ENCODE peak calls at places on chromosomes 16 and 17, in four cellular contexts. X, W, P and K are unnamed samples. For H3K36me3, the result is how much of the 10 kb centered on the place peaks cover.

GRCh38 chr16:74224828-74225227 is 71.8 kb upstream of the PSMD7 start:
- DNase-seq in P (no peak), X (no peak), W (no peak), K (no peak)

GRCh38 chr17:44614862-44615261 is 41.4 kb upstream of the MEIOC start:
- DNase-seq in P (no peak), W (no peak), X (peak), K (no peak)

GRCh38 chr17:82303944-82304808 is 13.2 kb downstream of the CD7 start:
- DNase-seq in W (no peak), X (no peak), P (no peak), K (no peak)

GRCh38 chr16:27302126-27302525 is 11.6 kb upstream of the IL4R start:
- DNase-seq in P (no peak), X (no peak), W (no peak), K (no peak)

GRCh38 chr17:41814195-41814594 is 1.4 kb downstream of the FKBP10 start:
- DNase-seq in P (no peak), X (no peak), W (no peak), K (no peak)

GRCh38 chr17:18961634-18962493 is 9.9 kb downstream of the SLC5A10 start:
- DNase-seq in X (peak), P (no peak), W (no peak), K (no peak)

GRCh38 chr17:33725675-33726271 is 432.7 kb upstream of the ASIC2 start:
- DNase-seq in W (peak), P (no peak), X (no peak), K (no peak)

GRCh38 chr17:50660042-50660886 is 25.6 kb downstream of the ABCC3 start:
- DNase-seq in P (no peak), X (peak), W (no peak), K (no peak)

GRCh38 chr17:47297661-47298400 is 25.9 kb upstream of the EFCAB13 start:
- DNase-seq in P (no peak), X (no peak), W (no peak), K (no peak)

GRCh38 chr17:75325827-75326586 is 36.8 kb upstream of the SLC25A19 start:
- DNase-seq in W (no peak), X (no peak), P (no peak), K (no peak)

GRCh38 chr16:2087426-2088191 is 39.8 kb downstream of the TSC2 start:
- DNase-seq in X (no peak), W (no peak), P (no peak), K (no peak)

GRCh38 chr16:2086812-2087425 is 39.1 kb downstream of the TSC2 start:
- DNase-seq in P (no peak), X (no peak), W (no peak), K (no peak)

GRCh38 chr16:2089676-2090480 is 42.1 kb downstream of the TSC2 start:
- DNase-seq in W (no peak), X (no peak), P (no peak), K (no peak)

GRCh38 chr16:2088759-2089358 is 41.1 kb downstream of the TSC2 start:
- DNase-seq in X (no peak), P (no peak), W (no peak), K (no peak)

DNA sequence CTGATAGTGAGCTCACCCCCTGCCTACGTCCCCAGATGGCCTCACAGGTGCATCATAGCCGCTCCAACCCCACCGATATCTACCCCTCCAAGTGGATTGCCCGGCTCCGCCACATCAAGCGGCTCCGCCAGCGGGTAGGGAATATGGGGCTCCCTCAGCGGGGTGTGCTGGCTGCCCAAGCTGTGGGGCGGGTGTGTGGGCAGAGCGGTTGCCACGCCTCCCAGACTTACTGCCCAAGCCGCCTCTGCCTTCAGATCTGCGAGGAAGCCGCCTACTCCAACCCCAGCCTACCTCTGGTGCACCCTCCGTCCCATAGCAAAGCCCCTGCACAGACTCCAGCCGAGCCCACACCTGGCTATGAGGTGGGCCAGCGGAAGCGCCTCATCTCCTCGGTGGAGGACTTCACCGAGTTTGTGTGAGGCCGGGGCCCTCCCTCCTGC is 40.4 kb downstream of the TSC2 start:
- DNase-seq in P (no peak), W (no peak), X (no peak), K (no peak)
- H3K4me3 ChIP-seq in P (no peak), W (no peak), X (no peak), K (no peak)

DNA sequence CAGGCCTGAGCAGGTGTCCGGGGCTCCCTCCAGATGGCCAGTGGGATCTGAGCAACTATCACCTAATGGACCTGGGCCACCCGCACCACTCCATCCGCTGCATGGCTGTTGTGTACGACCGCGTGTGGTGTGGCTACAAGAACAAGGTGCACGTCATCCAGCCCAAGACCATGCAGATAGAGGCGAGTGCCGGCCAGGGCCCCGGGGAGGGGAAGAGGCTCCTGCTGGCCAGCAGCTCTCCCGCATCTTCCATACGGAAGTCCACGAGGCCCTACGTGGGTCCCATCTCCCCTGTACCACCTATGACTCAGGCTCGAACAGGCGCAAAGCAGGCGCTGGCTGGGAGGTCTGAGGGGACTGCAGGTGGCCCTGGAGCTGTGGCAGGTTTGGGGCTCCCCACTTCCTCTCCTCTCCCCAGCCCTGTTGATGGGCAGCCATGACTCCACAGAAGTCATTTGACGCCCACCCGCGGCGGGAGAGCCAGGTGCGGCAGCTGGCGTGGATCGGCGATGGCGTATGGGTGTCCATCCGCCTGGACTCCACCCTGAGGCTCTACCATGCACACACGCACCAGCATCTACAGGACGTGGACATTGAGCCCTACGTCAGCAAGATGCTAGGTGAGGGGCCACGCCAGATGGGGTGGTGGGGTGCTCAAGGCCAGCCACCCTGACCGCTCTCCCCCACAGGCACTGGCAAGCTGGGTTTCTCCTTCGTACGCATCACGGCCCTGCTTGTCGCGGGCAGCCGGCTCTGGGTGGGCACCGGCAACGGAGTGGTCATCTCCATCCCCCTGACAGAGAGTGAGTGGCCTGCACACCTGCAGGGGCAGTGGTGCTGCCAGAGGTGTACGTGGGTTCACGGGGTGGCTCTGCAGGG is 4.0 kb downstream of the NME3 start:
- DNase-seq in W (no peak), X (no peak), P (no peak), K (no peak)
- H3K36me3 ChIP-seq in W (half or more), X (under half), P (half or more), K (under half)

GRCh38 chr16:1561836-1562235 is 28.4 kb downstream of the TMEM204 start:
- DNase-seq in X (no peak), P (no peak), W (no peak), K (no peak)

GRCh38 chr16:1559446-1559975 is 26.0 kb downstream of the TMEM204 start:
- DNase-seq in X (no peak), P (peak), W (no peak), K (no peak)

GRCh38 chr16:1560866-1561265 is 27.4 kb downstream of the TMEM204 start:
- DNase-seq in P (no peak), W (no peak), X (no peak), K (no peak)

GRCh38 chr16:1561266-1561665 is 27.8 kb downstream of the TMEM204 start:
- DNase-seq in P (no peak), W (no peak), X (no peak), K (no peak)

GRCh38 chr16:1560153-1560552 is 26.7 kb downstream of the TMEM204 start:
- DNase-seq in W (no peak), P (no peak), X (no peak), K (no peak)
- H3K27ac ChIP-seq in W (peak), P (no peak), X (no peak), K (no peak)

DNA sequence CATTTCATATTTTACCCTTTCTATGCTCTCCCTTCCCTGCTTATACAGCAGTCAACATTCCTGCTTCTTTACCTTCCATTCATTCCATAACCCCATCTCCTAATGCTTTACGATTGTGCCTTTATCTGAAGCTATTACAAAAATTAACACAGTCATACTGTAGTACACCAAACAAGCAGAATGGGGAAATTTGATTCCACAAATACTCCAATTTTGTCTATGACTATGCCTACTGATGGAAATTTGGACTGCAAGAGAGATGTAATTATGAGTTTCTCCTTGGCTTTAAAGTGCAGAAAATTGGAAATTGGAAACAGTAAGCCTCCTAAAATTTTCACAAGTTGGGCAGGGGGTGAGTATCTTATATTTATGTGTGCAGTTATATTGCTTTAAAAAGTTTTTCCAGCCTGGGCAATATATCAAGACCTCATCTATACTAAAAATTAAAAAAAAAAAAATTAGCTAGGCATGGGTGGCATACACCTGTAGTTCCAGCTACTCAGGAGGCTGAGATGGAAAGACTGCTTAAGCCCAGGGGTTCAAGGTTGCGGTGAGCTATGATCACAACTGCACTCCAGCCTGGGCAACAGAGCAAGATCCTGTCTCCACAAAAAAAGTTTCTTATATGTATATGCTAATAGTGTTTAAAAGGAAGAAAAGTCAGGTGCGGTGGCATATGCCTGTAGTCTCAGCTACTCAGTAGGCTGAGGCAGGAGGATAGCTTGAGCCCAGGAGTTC is 3.0 kb downstream of the APPBP2 start:
- DNase-seq in X (no peak), W (no peak), P (no peak), K (no peak)
- H3K4me3 ChIP-seq in X (no peak), W (no peak), P (no peak), K (no peak)

DNA sequence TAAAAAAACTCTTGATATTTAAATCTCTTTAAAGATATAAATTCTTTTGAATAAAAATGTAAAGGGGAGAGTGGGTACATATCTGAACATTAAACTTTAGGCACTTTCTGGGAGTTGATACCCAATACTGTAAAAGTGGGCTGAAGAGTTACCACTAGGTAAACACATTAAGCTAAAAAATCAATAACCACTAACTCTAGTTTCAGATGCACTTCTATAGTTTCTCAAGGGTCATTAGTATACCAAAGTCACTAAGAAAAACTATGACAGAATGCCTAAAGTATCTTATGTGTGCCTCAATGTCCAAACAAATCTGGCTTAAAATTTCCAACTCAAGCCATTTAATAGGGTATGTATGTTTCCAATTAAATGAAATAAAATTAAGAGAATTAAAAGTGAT is 13.1 kb upstream of the CFDP1 start:
- DNase-seq in X (no peak), P (no peak), W (no peak), K (no peak)
- H3K36me3 ChIP-seq in X (under half), P (under half), W (under half), K (under half)

GRCh38 chr17:35016369-35016768 is 36.1 kb downstream of the LIG3 start:
- DNase-seq in W (no peak), X (no peak), P (no peak), K (no peak)
- H3K27ac ChIP-seq in W (no peak), X (no peak), P (no peak), K (no peak)

DNA sequence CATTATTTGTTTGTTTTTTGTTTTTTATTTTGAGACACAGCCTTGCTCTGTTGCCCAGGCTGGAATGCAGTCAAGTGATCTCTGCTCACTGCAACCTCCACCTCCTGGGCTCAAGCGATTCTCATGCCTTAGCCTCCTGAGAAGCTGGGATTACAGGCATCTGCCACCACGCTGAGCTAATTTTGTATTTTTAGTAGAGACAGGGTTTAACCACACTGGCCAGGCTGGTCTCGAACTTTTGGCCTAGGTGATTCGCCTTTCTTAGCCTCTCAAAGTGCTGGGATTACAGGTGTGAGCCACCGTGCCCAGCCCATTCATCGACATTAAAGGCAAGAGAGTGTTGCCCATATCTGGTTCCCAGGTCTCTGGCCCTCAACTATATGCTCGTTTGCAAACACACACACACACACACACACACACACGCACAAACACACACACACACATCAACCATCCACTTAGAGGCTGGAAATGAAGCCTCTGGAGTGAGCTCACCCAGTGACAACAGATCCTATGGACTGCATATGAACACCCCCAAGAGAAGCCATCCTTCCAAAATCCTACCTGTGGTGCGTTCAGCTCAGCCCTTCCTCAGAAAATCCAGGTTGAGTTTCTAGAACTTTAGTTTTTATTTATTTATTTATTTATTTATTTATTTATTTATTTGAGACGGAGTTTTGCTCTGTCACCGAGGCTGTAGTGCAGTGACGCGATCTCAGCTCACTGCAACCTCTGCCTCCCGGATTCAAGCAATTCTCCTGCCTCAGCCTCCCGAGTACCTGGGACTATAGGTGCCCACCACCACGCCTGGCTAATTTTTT is 12.3 kb upstream of the SEPHS2 start:
- DNase-seq in W (no peak), P (no peak), X (no peak), K (no peak)
- H3K4me3 ChIP-seq in W (no peak), P (no peak), X (no peak), K (no peak)

GRCh38 chr17:78175643-78175981 is 7.2 kb downstream of the SYNGR2 start:
- DNase-seq in P (no peak), X (no peak), W (no peak), K (no peak)
- H3K36me3 ChIP-seq in P (under half), X (under half), W (under half), K (under half)

DNA sequence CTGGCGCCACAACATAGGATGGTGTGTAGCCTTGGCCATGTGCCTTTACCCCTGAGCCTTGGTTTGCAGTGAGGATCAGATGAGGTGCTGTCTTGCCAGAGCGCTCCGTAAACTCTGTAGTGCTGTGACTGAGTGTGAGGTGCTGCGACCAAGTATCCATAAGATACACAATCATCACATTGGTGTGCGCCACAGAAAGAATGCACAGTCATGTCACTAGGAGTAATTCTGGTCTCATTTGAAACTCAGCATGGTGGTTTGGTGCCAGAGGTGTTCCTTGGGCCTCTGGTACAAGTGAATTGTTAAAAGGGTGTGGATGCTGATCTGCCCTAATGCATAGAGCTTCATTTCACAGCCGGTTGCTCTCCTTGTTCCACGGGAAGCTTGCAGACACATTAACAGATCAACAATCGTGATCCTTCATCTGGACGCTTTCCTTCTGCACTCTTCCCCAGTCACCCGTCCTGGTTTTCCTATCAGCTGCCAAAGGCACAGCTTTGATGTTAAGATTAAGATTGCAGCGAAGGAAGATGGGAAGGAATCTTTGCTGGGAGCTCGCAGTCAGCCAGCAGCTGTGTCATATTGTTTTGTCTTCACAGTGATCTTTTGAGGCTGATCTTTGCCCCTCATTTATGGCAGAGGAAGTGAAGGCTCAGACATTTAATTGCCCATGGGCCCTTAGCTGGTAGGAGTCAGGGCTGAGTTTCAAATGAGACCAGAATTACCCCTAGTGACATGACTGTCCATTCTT is 79.1 kb downstream of the KSR1 start:
- DNase-seq in X (no peak), P (no peak), W (peak), K (no peak)
- H3K27ac ChIP-seq in X (no peak), P (no peak), W (peak), K (no peak)

GRCh38 chr17:46157443-46158107 is 35.7 kb downstream of the KANSL1 start:
- DNase-seq in W (no peak), P (no peak), X (no peak), K (no peak)
- H3K4me3 ChIP-seq in W (no peak), P (no peak), X (peak), K (no peak)